ENCODE peak calls at places on chromosomes 7 and 10, in eight cellular contexts. O is anterior cingulate cortex, A is dermis blood vessel endothelial cell, B is fibroblast of lung, Z is NCI-H2029 treated with DMSO at 0.1 percent for 48 hours, R is GDM1, T is GM20000, V is NCI-H1436 treated with DMSO at 0.1 percent for 48 hours. E is an unnamed sample.
A peak's percentile ranks its signal among the peaks of the same experiment; 100 is the strongest.

GRCh38 chr10:114478281-114478680 is 74.0 kb upstream of the AFAP1L2 start:
- DNase-seq in R (no peak), A (no peak), B (no peak), T (no peak), O (no peak), Z (no peak), V (no peak), E (no peak)

GRCh38 chr7:150823010-150823409 is 22.4 kb downstream of the TMEM176A start:
- DNase-seq in T (no peak), B (no peak), O (no peak), Z (no peak), R (no peak), A (no peak), V (no peak), E (no peak)

GRCh38 chr10:55509168-55509567 is 708.1 kb upstream of the PCDH15 start:
- DNase-seq in R (no peak), Z (no peak), O (no peak), A (no peak), T (no peak), B (no peak), V (no peak), E (no peak)

GRCh38 chr10:42738669-42739068 is 43.9 kb upstream of the BMS1 start:
- DNase-seq in B (no peak), T (no peak), O (no peak), A (no peak), R (no peak), V (no peak), Z (no peak), E (no peak)

GRCh38 chr7:143322646-143323343 is 6.9 kb downstream of the CLCN1 start:
- DNase-seq in A (no peak), O (no peak), R (peak; percentile 47), T (no peak), V (no peak), B (no peak), Z (no peak), E (no peak)

GRCh38 chr10:128297709-128298457 is 171.7 kb upstream of the MKI67 start:
- DNase-seq in Z (peak; percentile 51), B (no peak), R (no peak), O (no peak), A (no peak), V (no peak), T (no peak), E (no peak)

GRCh38 chr7:2962860-2963259 is 80.8 kb downstream of the CARD11 start:
- DNase-seq in A (no peak), T (no peak), Z (no peak), O (no peak), B (no peak), V (no peak), R (no peak), E (no peak)

GRCh38 chr7:123871998-123872867 is 27.3 kb downstream of the HYAL4 start:
- DNase-seq in B (peak; percentile 23), A (peak; percentile 84), Z (peak; percentile 14), R (peak; percentile 14), O (no peak), V (peak; percentile 25), T (peak; percentile 22), E (no peak)

GRCh38 chr10:36388162-36388561 is 737.2 kb upstream of the ANKRD30A start:
- DNase-seq in A (no peak), O (no peak), R (no peak), V (no peak), Z (no peak), T (no peak), B (no peak), E (no peak)

GRCh38 chr10:7417103-7417623 is 6.3 kb upstream of the SFMBT2 start:
- DNase-seq in V (no peak), B (peak; percentile 41), A (peak; percentile 70), R (no peak), Z (no peak), O (no peak), T (no peak), E (no peak)

GRCh38 chr7:42932861-42933591 is 850 bp downstream of the MRPL32 start:
- DNase-seq in T (no peak), V (no peak), R (no peak), Z (peak; percentile 11), A (peak; percentile 54), O (no peak), B (peak; percentile 38), E (no peak)

GRCh38 chr10:74988055-74988773 is 123.2 kb upstream of the SAMD8 start:
- DNase-seq in V (no peak), T (no peak), O (no peak), R (no peak), A (no peak), Z (no peak), B (peak; percentile 74), E (no peak)

GRCh38 chr10:52128056-52128683 is 185.9 kb upstream of the DKK1 start:
- DNase-seq in O (no peak), T (no peak), Z (no peak), V (no peak), B (no peak), R (no peak), A (no peak), E (no peak)

GRCh38 chr10:132158810-132159209 is 27.9 kb upstream of the DPYSL4 start:
- DNase-seq in A (no peak), O (no peak), V (no peak), R (no peak), T (no peak), Z (no peak), B (no peak), E (no peak)

GRCh38 chr7:69770613-69771012 is 172.3 kb downstream of the AUTS2 start:
- DNase-seq in R (no peak), O (no peak), V (no peak), Z (no peak), A (no peak), B (no peak), T (no peak), E (no peak)

E was measured in dorsolateral prefrontal cortex.